ENCODE peak calls at places on chromosomes 16 and 17, in eight cellular contexts. One of them, this sample, is unnamed.

GRCh38 chr17:75872434-75873351 is 5.7 kb downstream of the TRIM47 start:
- DNase-seq in prostate gland: peak; percentile 76
- DNase-seq in IMR-90: peak; percentile 63
- DNase-seq in tibial nerve: peak; percentile 67
- DNase-seq in esophagus squamous epithelium: no peak
- DNase-seq in upper lobe of right lung: peak; percentile 72
- DNase-seq in GM23338: peak; percentile 68
- DNase-seq in pancreas: no peak
- DNase-seq in this sample: peak; percentile 93

GRCh38 chr16:75116081-75116910 is at the start of gene LDHD:
- DNase-seq in IMR-90: no peak
- DNase-seq in pancreas: peak; percentile 92
- DNase-seq in prostate gland: peak; percentile 80
- DNase-seq in tibial nerve: peak; percentile 73
- DNase-seq in GM23338: peak; percentile 78
- DNase-seq in upper lobe of right lung: peak; percentile 93
- DNase-seq in esophagus squamous epithelium: no peak
- DNase-seq in this sample: peak; percentile 94

GRCh38 chr17:78237403-78238012 is 6.1 kb downstream of the TMEM235 start:
- DNase-seq in prostate gland: peak; percentile 53
- DNase-seq in pancreas: no peak
- DNase-seq in tibial nerve: no peak
- DNase-seq in upper lobe of right lung: peak; percentile 66
- DNase-seq in GM23338: no peak
- DNase-seq in IMR-90: no peak
- DNase-seq in esophagus squamous epithelium: no peak
- DNase-seq in this sample: no peak

GRCh38 chr17:65055708-65056638 is 567 bp downstream of the GNA13 start:
- DNase-seq in esophagus squamous epithelium: no peak
- DNase-seq in pancreas: peak; percentile 68
- DNase-seq in GM23338: peak; percentile 62
- DNase-seq in upper lobe of right lung: peak; percentile 86
- DNase-seq in IMR-90: peak; percentile 22
- DNase-seq in tibial nerve: peak; percentile 30
- DNase-seq in prostate gland: peak; percentile 63
- DNase-seq in this sample: peak; percentile 86

GRCh38 chr17:64500923-64501765 is 4.3 kb upstream of the POLG2 start:
- DNase-seq in IMR-90: no peak
- DNase-seq in esophagus squamous epithelium: no peak
- DNase-seq in upper lobe of right lung: no peak
- DNase-seq in tibial nerve: no peak
- DNase-seq in GM23338: no peak
- DNase-seq in prostate gland: no peak
- DNase-seq in pancreas: no peak
- DNase-seq in this sample: no peak

GRCh38 chr16:86095906-86096485 is 197.0 kb downstream of the IRF8 start:
- DNase-seq in pancreas: no peak
- DNase-seq in tibial nerve: no peak
- DNase-seq in IMR-90: no peak
- DNase-seq in prostate gland: no peak
- DNase-seq in GM23338: no peak
- DNase-seq in upper lobe of right lung: peak; percentile 40
- DNase-seq in esophagus squamous epithelium: no peak
- DNase-seq in this sample: no peak

GRCh38 chr16:62035115-62036092 is 834 bp downstream of the CDH8 start:
- DNase-seq in upper lobe of right lung: no peak
- DNase-seq in esophagus squamous epithelium: no peak
- DNase-seq in IMR-90: no peak
- DNase-seq in GM23338: peak; percentile 84
- DNase-seq in prostate gland: no peak
- DNase-seq in tibial nerve: no peak
- DNase-seq in pancreas: no peak
- DNase-seq in this sample: no peak

GRCh38 chr17:57577751-57578607 is 167.1 kb downstream of the CCDC182 start:
- DNase-seq in IMR-90: peak; percentile 70
- DNase-seq in pancreas: no peak
- DNase-seq in prostate gland: peak; percentile 29
- DNase-seq in esophagus squamous epithelium: no peak
- DNase-seq in GM23338: no peak
- DNase-seq in tibial nerve: peak; percentile 25
- DNase-seq in upper lobe of right lung: no peak
- DNase-seq in this sample: no peak

GRCh38 chr17:56064506-56064905 is 88.8 kb upstream of the ANKFN1 start:
- DNase-seq in GM23338: peak; percentile 35
- DNase-seq in esophagus squamous epithelium: no peak
- DNase-seq in IMR-90: no peak
- DNase-seq in upper lobe of right lung: no peak
- DNase-seq in prostate gland: no peak
- DNase-seq in pancreas: no peak
- DNase-seq in tibial nerve: no peak
- DNase-seq in this sample: no peak

GRCh38 chr16:51056331-51056730 is 94.7 kb downstream of the SALL1 start:
- DNase-seq in pancreas: no peak
- DNase-seq in tibial nerve: no peak
- DNase-seq in upper lobe of right lung: no peak
- DNase-seq in IMR-90: no peak
- DNase-seq in GM23338: no peak
- DNase-seq in esophagus squamous epithelium: no peak
- DNase-seq in prostate gland: no peak
- DNase-seq in this sample: no peak
- H3K27ac ChIP-seq in pancreas: no peak overlapping the region
- H3K27ac ChIP-seq in tibial nerve: no peak overlapping the region
- H3K27ac ChIP-seq in upper lobe of right lung: no peak overlapping the region
- H3K27ac ChIP-seq in IMR-90: no peak overlapping the region
- H3K27ac ChIP-seq in GM23338: no peak overlapping the region
- H3K27ac ChIP-seq in esophagus squamous epithelium: no peak overlapping the region
- H3K27ac ChIP-seq in prostate gland: no peak overlapping the region
- H3K27ac ChIP-seq in this sample: no peak overlapping the region

GRCh38 chr16:87806246-87806607 is 40.4 kb upstream of the KLHDC4 start:
- DNase-seq in tibial nerve: no peak
- DNase-seq in upper lobe of right lung: no peak
- DNase-seq in pancreas: no peak
- DNase-seq in esophagus squamous epithelium: no peak
- DNase-seq in prostate gland: no peak
- DNase-seq in GM23338: no peak
- DNase-seq in IMR-90: peak; percentile 54
- DNase-seq in this sample: no peak

GRCh38 chr16:87812200-87812656 is 46.4 kb upstream of the KLHDC4 start:
- DNase-seq in IMR-90: no peak
- DNase-seq in prostate gland: no peak
- DNase-seq in esophagus squamous epithelium: no peak
- DNase-seq in GM23338: no peak
- DNase-seq in pancreas: no peak
- DNase-seq in tibial nerve: no peak
- DNase-seq in upper lobe of right lung: no peak
- DNase-seq in this sample: no peak

GRCh38 chr16:87808108-87808507 is 42.3 kb upstream of the KLHDC4 start:
- DNase-seq in IMR-90: no peak
- DNase-seq in pancreas: no peak
- DNase-seq in tibial nerve: no peak
- DNase-seq in GM23338: no peak
- DNase-seq in prostate gland: no peak
- DNase-seq in esophagus squamous epithelium: no peak
- DNase-seq in upper lobe of right lung: no peak
- DNase-seq in this sample: no peak

GRCh38 chr16:87806608-87807546 is 41.1 kb upstream of the KLHDC4 start:
- DNase-seq in tibial nerve: no peak
- DNase-seq in IMR-90: peak; percentile 92
- DNase-seq in upper lobe of right lung: peak; percentile 74
- DNase-seq in esophagus squamous epithelium: peak; percentile 28
- DNase-seq in pancreas: peak; percentile 69
- DNase-seq in prostate gland: peak; percentile 24
- DNase-seq in GM23338: no peak
- DNase-seq in this sample: peak; percentile 78

GRCh38 chr16:87809150-87809902 is 43.5 kb upstream of the KLHDC4 start:
- DNase-seq in pancreas: no peak
- DNase-seq in prostate gland: no peak
- DNase-seq in GM23338: no peak
- DNase-seq in upper lobe of right lung: no peak
- DNase-seq in esophagus squamous epithelium: no peak
- DNase-seq in IMR-90: peak; percentile 53
- DNase-seq in tibial nerve: no peak
- DNase-seq in this sample: no peak
- H3K4me1 ChIP-seq in pancreas: no peaks in the 10 kb centered on the region
- H3K4me1 ChIP-seq in prostate gland: no peaks in the 10 kb centered on the region
- H3K4me1 ChIP-seq in GM23338: peaks cover 8% of the 10 kb centered on the region
- H3K4me1 ChIP-seq in upper lobe of right lung: peaks cover 12% of the 10 kb centered on the region
- H3K4me1 ChIP-seq in esophagus squamous epithelium: peaks cover 30% of the 10 kb centered on the region
- H3K4me1 ChIP-seq in IMR-90: peaks cover 15% of the 10 kb centered on the region
- H3K4me1 ChIP-seq in tibial nerve: peaks cover 8% of the 10 kb centered on the region
- H3K4me1 ChIP-seq in this sample: no peaks in the 10 kb centered on the region

GRCh38 chr16:70651524-70651923 is 5.2 kb downstream of the IL34 start:
- DNase-seq in tibial nerve: no peak
- DNase-seq in upper lobe of right lung: peak; percentile 18
- DNase-seq in prostate gland: no peak
- DNase-seq in IMR-90: peak; percentile 38
- DNase-seq in pancreas: no peak
- DNase-seq in esophagus squamous epithelium: no peak
- DNase-seq in GM23338: no peak
- DNase-seq in this sample: no peak
- H3K4me3 ChIP-seq in tibial nerve: no peak overlapping the region
- H3K4me3 ChIP-seq in upper lobe of right lung: no peak overlapping the region
- H3K4me3 ChIP-seq in prostate gland: no peak overlapping the region
- H3K4me3 ChIP-seq in IMR-90: no peak overlapping the region
- H3K4me3 ChIP-seq in pancreas: no peak overlapping the region
- H3K4me3 ChIP-seq in esophagus squamous epithelium: no peak overlapping the region
- H3K4me3 ChIP-seq in GM23338: no peak overlapping the region
- H3K4me3 ChIP-seq in this sample: no peak overlapping the region

GRCh38 chr16:2208772-2209171 is 1.9 kb downstream of the BRICD5 start:
- DNase-seq in GM23338: no peak
- DNase-seq in pancreas: peak; percentile 41
- DNase-seq in tibial nerve: no peak
- DNase-seq in prostate gland: no peak
- DNase-seq in esophagus squamous epithelium: no peak
- DNase-seq in IMR-90: no peak
- DNase-seq in upper lobe of right lung: no peak
- DNase-seq in this sample: no peak

GRCh38 chr16:2206780-2207433 is 1.7 kb downstream of the MLST8 start:
- DNase-seq in prostate gland: no peak
- DNase-seq in esophagus squamous epithelium: no peak
- DNase-seq in tibial nerve: no peak
- DNase-seq in pancreas: no peak
- DNase-seq in GM23338: no peak
- DNase-seq in upper lobe of right lung: no peak
- DNase-seq in IMR-90: no peak
- DNase-seq in this sample: no peak

GRCh38 chr16:2207872-2208271 is 2.6 kb downstream of the MLST8 start:
- DNase-seq in upper lobe of right lung: no peak
- DNase-seq in prostate gland: no peak
- DNase-seq in tibial nerve: no peak
- DNase-seq in pancreas: no peak
- DNase-seq in GM23338: no peak
- DNase-seq in esophagus squamous epithelium: no peak
- DNase-seq in IMR-90: no peak
- DNase-seq in this sample: no peak

GRCh38 chr16:2209258-2210008 is 1.2 kb downstream of the BRICD5 start:
- DNase-seq in GM23338: no peak
- DNase-seq in IMR-90: no peak
- DNase-seq in upper lobe of right lung: no peak
- DNase-seq in pancreas: peak; percentile 45
- DNase-seq in esophagus squamous epithelium: no peak
- DNase-seq in tibial nerve: no peak
- DNase-seq in prostate gland: no peak
- DNase-seq in this sample: no peak

GRCh38 chr16:2208308-2208707 is 2.4 kb downstream of the BRICD5 start:
- DNase-seq in IMR-90: no peak
- DNase-seq in tibial nerve: no peak
- DNase-seq in prostate gland: no peak
- DNase-seq in GM23338: no peak
- DNase-seq in pancreas: peak; percentile 52
- DNase-seq in esophagus squamous epithelium: no peak
- DNase-seq in upper lobe of right lung: no peak
- DNase-seq in this sample: no peak
- H3K27ac ChIP-seq in IMR-90: no peak overlapping the region
- H3K27ac ChIP-seq in tibial nerve: no peak overlapping the region
- H3K27ac ChIP-seq in prostate gland: no peak overlapping the region
- H3K27ac ChIP-seq in GM23338: no peak overlapping the region
- H3K27ac ChIP-seq in pancreas: no peak overlapping the region
- H3K27ac ChIP-seq in esophagus squamous epithelium: no peak overlapping the region
- H3K27ac ChIP-seq in upper lobe of right lung: no peak overlapping the region
- H3K27ac ChIP-seq in this sample: no peak overlapping the region